ENCODE peak calls at places on chromosome X, in ten cellular contexts. A, E, W, Q, C, S, B, M, F and R are unnamed samples.

GRCh38 chrX:38610839-38611238 is 49.5 kb downstream of the TSPAN7 start:
- DNase-seq in A (no peak), E (no peak), W (no peak), Q (no peak), C (no peak), S (no peak), B (no peak), M (no peak), F (no peak), R (no peak)

GRCh38 chrX:46849933-46850332 is 13.1 kb downstream of the RP2 start:
- DNase-seq in A (no peak), E (no peak), W (no peak), Q (no peak), C (no peak), S (no peak), B (no peak), M (no peak), F (no peak), R (no peak)

GRCh38 chrX:79133897-79134296 is 10.6 kb upstream of the GPR174 start:
- DNase-seq in A (no peak), E (no peak), W (peak), Q (no peak), C (no peak), S (no peak), B (no peak), M (no peak), F (no peak), R (no peak)

GRCh38 chrX:50470103-50471031 is at the start of gene DGKK:
- DNase-seq in A (no peak), E (no peak), W (no peak), Q (no peak), C (no peak), S (no peak), B (no peak), M (no peak), F (no peak), R (no peak)

GRCh38 chrX:128460835-128461234 is 408.6 kb upstream of the ACTRT1 start:
- DNase-seq in A (no peak), E (no peak), W (no peak), Q (no peak), C (no peak), S (no peak), B (no peak), M (no peak), F (no peak), R (no peak)

GRCh38 chrX:37420179-37420578 is 71.0 kb downstream of the PRRG1 start:
- DNase-seq in A (no peak), E (no peak), W (no peak), Q (no peak), C (no peak), S (no peak), B (no peak), M (no peak), F (no peak), R (no peak)

GRCh38 chrX:37787353-37787869 is 7.6 kb downstream of the CYBB start:
- DNase-seq in A (no peak), E (no peak), W (no peak), Q (no peak), C (no peak), S (no peak), B (no peak), M (no peak), F (no peak), R (no peak)

GRCh38 chrX:133653363-133653762 is 238.1 kb upstream of the GPC4 start:
- DNase-seq in A (no peak), E (no peak), W (no peak), Q (no peak), C (peak), S (no peak), B (no peak), M (no peak), F (no peak), R (no peak)

GRCh38 chrX:1390621-1391369 is 1.1 kb downstream of the SLC25A6 start:
- DNase-seq in A (no peak), E (no peak), W (no peak), Q (no peak), C (no peak), S (peak), B (no peak), M (no peak), F (peak), R (no peak)

GRCh38 chrX:106952988-106953387 is 32.8 kb downstream of the CLDN2 start:
- DNase-seq in A (no peak), E (no peak), W (no peak), Q (no peak), C (peak), S (no peak), B (peak), M (peak), F (no peak), R (no peak)

GRCh38 chrX:105822138-105823091 is at the start of gene NRK:
- DNase-seq in A (no peak), E (no peak), W (no peak), Q (peak), C (peak), S (no peak), B (peak), M (peak), F (no peak), R (no peak)

GRCh38 chrX:83416273-83416672 is 91.8 kb upstream of the POU3F4 start:
- DNase-seq in A (no peak), E (no peak), W (no peak), Q (no peak), C (peak), S (no peak), B (peak), M (no peak), F (no peak), R (no peak)

GRCh38 chrX:64894454-64895038 is 81.7 kb downstream of the ZC4H2 start:
- DNase-seq in A (no peak), E (no peak), W (peak), Q (no peak), C (peak), S (peak), B (no peak), M (no peak), F (no peak), R (no peak)

GRCh38 chrX:40272141-40272540 is 174.4 kb upstream of the BCOR start:
- DNase-seq in A (no peak), E (no peak), W (no peak), Q (peak), C (no peak), S (no peak), B (no peak), M (no peak), F (no peak), R (no peak)

GRCh38 chrX:16970977-16971376 is 24.5 kb downstream of the REPS2 start:
- DNase-seq in A (no peak), E (no peak), W (no peak), Q (no peak), C (no peak), S (no peak), B (no peak), M (peak), F (no peak), R (no peak)

GRCh38 chrX:71619193-71619592 is 882 bp upstream of the CXCR3 start:
- DNase-seq in A (no peak), E (peak), W (no peak), Q (no peak), C (no peak), S (peak), B (no peak), M (no peak), F (no peak), R (no peak)